ENCODE peak calls at places on chromosomes 3 and 15, in four cellular contexts. One of them, this sample, is unnamed. For H3K4me1, the result is how much of the 10 kb centered on the place peaks cover.

GRCh38 chr3:33141006-33141405 is 27.2 kb downstream of the CRTAP start:
- DNase-seq in GM23248: no peak
- DNase-seq in fibroblast of lung: no peak
- DNase-seq in suprapubic skin: no peak
- DNase-seq in this sample: no peak

GRCh38 chr3:117910820-117911524 is 1123.7 kb downstream of the IGSF11 start:
- DNase-seq in suprapubic skin: no peak
- DNase-seq in fibroblast of lung: no peak
- DNase-seq in GM23248: no peak
- DNase-seq in this sample: no peak

GRCh38 chr15:65081270-65081669 is 4.7 kb downstream of the KBTBD13 start:
- DNase-seq in GM23248: no peak
- DNase-seq in suprapubic skin: no peak
- DNase-seq in fibroblast of lung: no peak
- DNase-seq in this sample: no peak

GRCh38 chr3:36823806-36824205 is 59.5 kb upstream of the DCLK3 start:
- DNase-seq in fibroblast of lung: no peak
- DNase-seq in GM23248: no peak
- DNase-seq in suprapubic skin: no peak
- DNase-seq in this sample: no peak

GRCh38 chr3:105480771-105481170 is 114.1 kb downstream of the ALCAM start:
- DNase-seq in suprapubic skin: no peak
- DNase-seq in fibroblast of lung: no peak
- DNase-seq in GM23248: no peak
- DNase-seq in this sample: no peak

GRCh38 chr3:122461834-122462233 is 46.0 kb upstream of the WDR5B start:
- DNase-seq in suprapubic skin: no peak
- DNase-seq in GM23248: no peak
- DNase-seq in fibroblast of lung: no peak
- DNase-seq in this sample: no peak

GRCh38 chr3:2655229-2655701 is 454.9 kb downstream of the IL5RA start:
- DNase-seq in GM23248: no peak
- DNase-seq in fibroblast of lung: no peak
- DNase-seq in suprapubic skin: no peak
- DNase-seq in this sample: no peak

GRCh38 chr3:134903840-134904239 is 108.8 kb downstream of the EPHB1 start:
- DNase-seq in fibroblast of lung: no peak
- DNase-seq in GM23248: no peak
- DNase-seq in suprapubic skin: peak
- DNase-seq in this sample: no peak

GRCh38 chr3:193737191-193737751 is 144.3 kb downstream of the OPA1 start:
- DNase-seq in fibroblast of lung: no peak
- DNase-seq in GM23248: no peak
- DNase-seq in suprapubic skin: no peak
- DNase-seq in this sample: no peak

GRCh38 chr15:64193971-64194370 is 31.1 kb upstream of the PPIB start:
- DNase-seq in GM23248: no peak
- DNase-seq in fibroblast of lung: no peak
- DNase-seq in suprapubic skin: no peak
- DNase-seq in this sample: no peak

GRCh38 chr3:161406594-161407555 is 35.6 kb upstream of the SPTSSB start:
- DNase-seq in GM23248: no peak
- DNase-seq in fibroblast of lung: no peak
- DNase-seq in suprapubic skin: no peak
- DNase-seq in this sample: no peak

GRCh38 chr3:25582242-25582641 is 82.5 kb downstream of the TOP2B start:
- DNase-seq in GM23248: peak
- DNase-seq in fibroblast of lung: peak
- DNase-seq in suprapubic skin: no peak
- DNase-seq in this sample: no peak

GRCh38 chr3:81513591-81513990 is 247.9 kb downstream of the GBE1 start:
- DNase-seq in fibroblast of lung: no peak
- DNase-seq in GM23248: no peak
- DNase-seq in suprapubic skin: no peak
- DNase-seq in this sample: no peak

GRCh38 chr3:13273604-13274105 is 146.5 kb downstream of the NUP210 start:
- DNase-seq in suprapubic skin: no peak
- DNase-seq in GM23248: no peak
- DNase-seq in fibroblast of lung: no peak
- DNase-seq in this sample: no peak

GRCh38 chr3:134356411-134357040 is 17.7 kb downstream of the AMOTL2 start:
- DNase-seq in suprapubic skin: peak
- DNase-seq in fibroblast of lung: no peak
- DNase-seq in GM23248: no peak
- DNase-seq in this sample: no peak

GRCh38 chr3:170690133-170690981 is 104.5 kb upstream of the SLC7A14 start:
- DNase-seq in GM23248: peak
- DNase-seq in fibroblast of lung: peak
- DNase-seq in suprapubic skin: no peak
- DNase-seq in this sample: peak

GRCh38 chr3:58572013-58572633 is 5.1 kb downstream of the FAM107A start:
- DNase-seq in GM23248: no peak
- DNase-seq in fibroblast of lung: peak
- DNase-seq in suprapubic skin: peak
- DNase-seq in this sample: no peak

GRCh38 chr3:40672861-40673260 is 148.1 kb downstream of the ZNF621 start:
- DNase-seq in suprapubic skin: no peak
- DNase-seq in fibroblast of lung: no peak
- DNase-seq in GM23248: no peak
- DNase-seq in this sample: no peak

GRCh38 chr3:65605876-65606432 is 432.8 kb downstream of the MAGI1 start:
- DNase-seq in suprapubic skin: no peak
- DNase-seq in fibroblast of lung: no peak
- DNase-seq in GM23248: peak
- DNase-seq in this sample: no peak

GRCh38 chr3:46628980-46629379 is 16.7 kb downstream of the FAM240A start:
- DNase-seq in GM23248: peak
- DNase-seq in suprapubic skin: no peak
- DNase-seq in fibroblast of lung: no peak
- DNase-seq in this sample: peak

GRCh38 chr15:64152507-64153387 is 1.2 kb downstream of the SNX22 start:
- DNase-seq in fibroblast of lung: no peak
- DNase-seq in suprapubic skin: no peak
- DNase-seq in GM23248: no peak
- DNase-seq in this sample: no peak

GRCh38 chr3:22569570-22569969 is 633.6 kb upstream of the UBE2E2 start:
- DNase-seq in suprapubic skin: no peak
- DNase-seq in GM23248: no peak
- DNase-seq in fibroblast of lung: no peak
- DNase-seq in this sample: no peak

GRCh38 chr3:157631468-157631867 is 128.3 kb upstream of the VEPH1 start:
- DNase-seq in GM23248: peak
- DNase-seq in fibroblast of lung: peak
- DNase-seq in suprapubic skin: no peak
- DNase-seq in this sample: no peak

GRCh38 chr15:58805095-58805494 is 34.0 kb downstream of the MINDY2 start:
- DNase-seq in GM23248: peak
- DNase-seq in fibroblast of lung: no peak
- DNase-seq in suprapubic skin: no peak
- DNase-seq in this sample: no peak

GRCh38 chr3:132657869-132658747 is 1.5 kb downstream of the ACAD11 start:
- DNase-seq in suprapubic skin: no peak
- DNase-seq in GM23248: no peak
- DNase-seq in fibroblast of lung: no peak
- DNase-seq in this sample: no peak

GRCh38 chr15:40072216-40072990 is 33.4 kb upstream of the SRP14 start:
- DNase-seq in suprapubic skin: no peak
- DNase-seq in GM23248: no peak
- DNase-seq in fibroblast of lung: no peak
- DNase-seq in this sample: no peak

GRCh38 chr3:185793381-185793780 is 31.5 kb downstream of the IGF2BP2 start:
- DNase-seq in fibroblast of lung: no peak
- DNase-seq in GM23248: no peak
- DNase-seq in suprapubic skin: no peak
- DNase-seq in this sample: no peak
- H3K4me1 ChIP-seq in fibroblast of lung: under half
- H3K4me1 ChIP-seq in GM23248: under half
- H3K4me1 ChIP-seq in suprapubic skin: under half
- H3K4me1 ChIP-seq in this sample: under half

DNA sequence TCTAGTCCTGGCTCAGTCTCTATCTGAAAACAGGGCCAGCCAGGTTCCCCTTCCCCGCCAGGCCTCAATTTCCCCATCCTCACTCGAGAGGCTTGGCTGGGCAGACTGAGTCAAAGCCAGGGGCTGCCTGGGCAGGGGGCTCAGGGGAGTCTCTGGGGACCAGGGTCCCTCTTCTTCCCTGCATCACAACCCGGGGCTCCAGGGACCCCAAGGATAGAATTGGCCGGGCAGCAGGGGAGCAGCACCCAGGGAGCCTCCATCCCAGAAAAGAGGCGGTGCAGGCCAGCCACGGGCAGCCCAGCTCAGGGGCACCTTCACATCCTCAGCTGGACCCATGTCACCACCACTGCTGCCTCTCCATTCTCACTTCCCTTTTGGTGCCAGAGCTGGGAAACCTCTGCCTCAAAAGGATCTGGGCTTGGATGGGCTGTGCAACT is 13.3 kb upstream of the PLXND1 start:
- DNase-seq in GM23248: no peak
- DNase-seq in fibroblast of lung: no peak
- DNase-seq in suprapubic skin: peak
- DNase-seq in this sample: no peak
- H3K4me1 ChIP-seq in GM23248: under half
- H3K4me1 ChIP-seq in fibroblast of lung: under half
- H3K4me1 ChIP-seq in suprapubic skin: half or more
- H3K4me1 ChIP-seq in this sample: under half

GRCh38 chr3:15563190-15563589 is 38.2 kb downstream of the HACL1 start:
- DNase-seq in suprapubic skin: no peak
- DNase-seq in fibroblast of lung: no peak
- DNase-seq in GM23248: no peak
- DNase-seq in this sample: no peak
- H3K4me1 ChIP-seq in suprapubic skin: under half
- H3K4me1 ChIP-seq in fibroblast of lung: under half
- H3K4me1 ChIP-seq in GM23248: under half
- H3K4me1 ChIP-seq in this sample: under half

GRCh38 chr15:73987646-73988045 is 4.4 kb downstream of the STOML1 start:
- DNase-seq in suprapubic skin: no peak
- DNase-seq in GM23248: no peak
- DNase-seq in fibroblast of lung: no peak
- DNase-seq in this sample: no peak
- H3K4me1 ChIP-seq in suprapubic skin: half or more
- H3K4me1 ChIP-seq in GM23248: half or more
- H3K4me1 ChIP-seq in fibroblast of lung: half or more
- H3K4me1 ChIP-seq in this sample: under half